ENCODE peak calls at places on chromosomes 12 and 14, in nine cellular contexts. One of them, this sample, is unnamed.

GRCh38 chr14:98171654-98172053 is 1100.3 kb downstream of the BCL11B start:
- DNase-seq in GM12878: no peak
- DNase-seq in uterus: no peak
- DNase-seq in right lobe of liver: no peak
- DNase-seq in A549: no peak
- DNase-seq in IMR-90: no peak
- DNase-seq in breast epithelium: no peak
- DNase-seq in Peyer's patch: no peak
- DNase-seq in body of pancreas: no peak
- DNase-seq in this sample: no peak

GRCh38 chr14:22276913-22277816 is 311.9 kb downstream of the DAD1 start:
- DNase-seq in GM12878: no peak
- DNase-seq in uterus: no peak
- DNase-seq in right lobe of liver: no peak
- DNase-seq in A549: no peak
- DNase-seq in IMR-90: peak
- DNase-seq in breast epithelium: no peak
- DNase-seq in Peyer's patch: no peak
- DNase-seq in body of pancreas: no peak
- DNase-seq in this sample: no peak

GRCh38 chr12:5498081-5498480 is 66.2 kb downstream of the NTF3 start:
- DNase-seq in GM12878: no peak
- DNase-seq in uterus: no peak
- DNase-seq in right lobe of liver: no peak
- DNase-seq in A549: no peak
- DNase-seq in IMR-90: peak
- DNase-seq in breast epithelium: no peak
- DNase-seq in Peyer's patch: no peak
- DNase-seq in body of pancreas: no peak
- DNase-seq in this sample: no peak

GRCh38 chr14:50821471-50822464 is 9.2 kb downstream of the NIN start:
- DNase-seq in GM12878: peak
- DNase-seq in uterus: no peak
- DNase-seq in right lobe of liver: peak
- DNase-seq in A549: no peak
- DNase-seq in IMR-90: no peak
- DNase-seq in breast epithelium: no peak
- DNase-seq in Peyer's patch: peak
- DNase-seq in body of pancreas: no peak
- DNase-seq in this sample: peak

GRCh38 chr12:75996907-75997447 is 34.6 kb downstream of the PHLDA1 start:
- DNase-seq in GM12878: no peak
- DNase-seq in uterus: no peak
- DNase-seq in right lobe of liver: no peak
- DNase-seq in A549: no peak
- DNase-seq in IMR-90: no peak
- DNase-seq in breast epithelium: no peak
- DNase-seq in Peyer's patch: no peak
- DNase-seq in body of pancreas: no peak
- DNase-seq in this sample: no peak

GRCh38 chr12:5434647-5434968 is 2.7 kb downstream of the NTF3 start:
- DNase-seq in GM12878: no peak
- DNase-seq in uterus: no peak
- DNase-seq in right lobe of liver: no peak
- DNase-seq in A549: no peak
- DNase-seq in IMR-90: no peak
- DNase-seq in breast epithelium: no peak
- DNase-seq in Peyer's patch: no peak
- DNase-seq in body of pancreas: no peak
- DNase-seq in this sample: peak

GRCh38 chr14:52873694-52874093 is 77.2 kb downstream of the FERMT2 start:
- DNase-seq in GM12878: no peak
- DNase-seq in uterus: peak
- DNase-seq in right lobe of liver: peak
- DNase-seq in A549: no peak
- DNase-seq in IMR-90: peak
- DNase-seq in breast epithelium: no peak
- DNase-seq in Peyer's patch: no peak
- DNase-seq in body of pancreas: no peak
- DNase-seq in this sample: no peak

GRCh38 chr12:103401421-103401820 is 94.3 kb downstream of the C12orf42 start:
- DNase-seq in GM12878: no peak
- DNase-seq in uterus: no peak
- DNase-seq in right lobe of liver: no peak
- DNase-seq in A549: no peak
- DNase-seq in IMR-90: no peak
- DNase-seq in breast epithelium: no peak
- DNase-seq in Peyer's patch: no peak
- DNase-seq in body of pancreas: no peak
- DNase-seq in this sample: no peak

GRCh38 chr12:108678070-108678730 is 44.5 kb upstream of the SELPLG start:
- DNase-seq in GM12878: no peak
- DNase-seq in uterus: no peak
- DNase-seq in right lobe of liver: no peak
- DNase-seq in A549: no peak
- DNase-seq in IMR-90: no peak
- DNase-seq in breast epithelium: no peak
- DNase-seq in Peyer's patch: no peak
- DNase-seq in body of pancreas: no peak
- DNase-seq in this sample: no peak

GRCh38 chr14:37253905-37254304 is 56.2 kb downstream of the MIPOL1 start:
- DNase-seq in GM12878: no peak
- DNase-seq in uterus: no peak
- DNase-seq in right lobe of liver: no peak
- DNase-seq in A549: no peak
- DNase-seq in IMR-90: peak
- DNase-seq in breast epithelium: no peak
- DNase-seq in Peyer's patch: no peak
- DNase-seq in body of pancreas: no peak
- DNase-seq in this sample: no peak

DNA sequence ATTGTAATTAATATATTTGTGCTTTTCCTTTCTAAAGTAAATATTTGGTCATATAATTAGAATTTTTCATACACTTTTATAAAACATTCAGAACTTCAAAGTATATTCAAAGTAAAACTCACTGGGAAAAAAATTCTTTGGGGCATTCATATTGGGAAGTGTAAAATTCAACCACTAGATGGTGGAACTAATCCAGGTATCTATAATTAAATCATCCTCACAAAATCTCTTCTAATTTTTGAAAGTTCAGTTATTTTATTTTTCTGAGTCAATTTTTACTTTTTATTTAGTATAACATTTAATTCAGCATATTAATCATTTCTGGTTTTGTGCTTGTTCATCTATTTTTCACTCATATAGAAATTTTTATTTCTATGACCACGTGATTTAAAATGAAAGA is 81.0 kb downstream of the NTS start:
- DNase-seq in GM12878: no peak
- DNase-seq in uterus: no peak
- DNase-seq in right lobe of liver: no peak
- DNase-seq in A549: no peak
- DNase-seq in IMR-90: no peak
- DNase-seq in breast epithelium: no peak
- DNase-seq in Peyer's patch: no peak
- DNase-seq in body of pancreas: no peak
- DNase-seq in this sample: no peak
- TF ChIP-seq CTCF in GM12878: no peak
- TF ChIP-seq CTCF in uterus: no peak
- TF ChIP-seq CTCF in right lobe of liver: no peak
- TF ChIP-seq CTCF in A549: peak
- TF ChIP-seq CTCF in IMR-90: peak
- TF ChIP-seq CTCF in breast epithelium: no peak
- TF ChIP-seq CTCF in Peyer's patch: no peak
- TF ChIP-seq CTCF in body of pancreas: no peak
- TF ChIP-seq CTCF in this sample: no peak

DNA sequence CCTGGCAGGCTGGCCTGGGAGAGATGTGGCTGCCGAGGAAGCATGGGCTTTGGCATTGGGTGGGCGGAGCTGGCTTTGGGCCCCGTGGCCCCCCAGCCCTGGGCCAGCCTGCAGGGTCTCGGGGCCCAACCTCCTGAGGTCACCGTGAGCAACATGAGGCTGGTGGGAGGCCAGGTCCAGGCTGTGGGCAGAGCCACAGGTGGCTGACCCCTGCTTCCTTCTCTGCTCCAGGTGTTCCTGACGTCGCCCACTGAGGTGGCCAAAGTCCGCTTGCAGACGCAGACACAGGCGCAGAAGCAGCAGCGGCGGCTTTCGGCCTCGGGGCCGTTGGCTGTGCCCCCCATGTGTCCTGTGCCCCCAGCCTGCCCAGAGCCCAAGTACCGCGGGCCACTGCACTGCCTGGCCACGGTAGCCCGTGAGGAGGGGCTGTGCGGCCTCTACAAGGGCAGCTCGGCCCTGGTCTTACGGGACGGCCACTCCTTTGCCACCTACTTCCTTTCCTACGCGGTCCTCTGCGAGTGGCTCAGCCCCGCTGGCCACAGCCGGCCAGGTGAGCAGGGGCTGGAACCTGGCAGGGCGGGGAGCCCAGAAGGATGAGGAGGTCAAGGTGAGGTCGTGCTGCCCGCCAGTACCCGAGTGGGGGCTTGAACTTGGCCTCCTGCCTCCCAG is 5.5 kb downstream of the SLC25A47 start:
- DNase-seq in GM12878: no peak
- DNase-seq in uterus: no peak
- DNase-seq in right lobe of liver: peak
- DNase-seq in A549: no peak
- DNase-seq in IMR-90: no peak
- DNase-seq in breast epithelium: no peak
- DNase-seq in Peyer's patch: peak
- DNase-seq in body of pancreas: peak
- DNase-seq in this sample: no peak
- TF ChIP-seq POLR2A in GM12878: no peak
- TF ChIP-seq POLR2A in uterus: no peak
- TF ChIP-seq POLR2A in right lobe of liver: peak
- TF ChIP-seq POLR2A in A549: no peak
- TF ChIP-seq POLR2A in IMR-90: no peak
- TF ChIP-seq POLR2A in breast epithelium: no peak
- TF ChIP-seq POLR2A in Peyer's patch: peak
- TF ChIP-seq POLR2A in body of pancreas: peak
- TF ChIP-seq POLR2A in this sample: no peak

DNA sequence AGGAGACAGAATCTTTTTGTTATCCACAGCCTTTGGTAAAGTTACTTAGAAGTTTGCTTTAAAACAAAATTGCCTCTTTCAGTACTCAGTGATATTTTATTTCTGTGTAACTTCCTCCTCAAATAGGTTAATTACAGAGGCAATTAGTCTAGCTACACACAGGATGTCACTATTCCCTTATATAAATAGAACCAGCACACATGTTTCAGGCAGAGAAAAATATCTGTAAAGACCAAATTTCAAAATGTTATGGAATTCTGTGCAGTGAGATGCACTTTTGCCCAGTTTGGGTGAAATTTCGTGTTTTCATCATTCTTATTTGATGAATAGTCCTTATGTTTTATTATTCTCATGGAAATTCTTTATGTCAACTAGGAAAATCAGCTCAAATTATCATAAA is 410.6 kb upstream of the SOX5 start:
- DNase-seq in GM12878: no peak
- DNase-seq in uterus: no peak
- DNase-seq in right lobe of liver: no peak
- DNase-seq in A549: no peak
- DNase-seq in IMR-90: peak
- DNase-seq in breast epithelium: no peak
- DNase-seq in Peyer's patch: no peak
- DNase-seq in body of pancreas: no peak
- DNase-seq in this sample: no peak
- TF ChIP-seq CTCF in GM12878: no peak
- TF ChIP-seq CTCF in uterus: no peak
- TF ChIP-seq CTCF in right lobe of liver: no peak
- TF ChIP-seq CTCF in A549: no peak
- TF ChIP-seq CTCF in IMR-90: peak
- TF ChIP-seq CTCF in breast epithelium: no peak
- TF ChIP-seq CTCF in Peyer's patch: no peak
- TF ChIP-seq CTCF in body of pancreas: no peak
- TF ChIP-seq CTCF in this sample: no peak

GRCh38 chr12:54285150-54286041 is 4.9 kb downstream of the HNRNPA1 start:
- DNase-seq in GM12878: no peak
- DNase-seq in uterus: no peak
- DNase-seq in right lobe of liver: no peak
- DNase-seq in A549: no peak
- DNase-seq in IMR-90: no peak
- DNase-seq in breast epithelium: no peak
- DNase-seq in Peyer's patch: no peak
- DNase-seq in body of pancreas: no peak
- DNase-seq in this sample: no peak

GRCh38 chr12:54286042-54286931 is 5.8 kb downstream of the HNRNPA1 start:
- DNase-seq in GM12878: no peak
- DNase-seq in uterus: no peak
- DNase-seq in right lobe of liver: no peak
- DNase-seq in A549: no peak
- DNase-seq in IMR-90: no peak
- DNase-seq in breast epithelium: no peak
- DNase-seq in Peyer's patch: no peak
- DNase-seq in body of pancreas: no peak
- DNase-seq in this sample: no peak

GRCh38 chr12:54292083-54292930 is 8.5 kb downstream of the NFE2 start:
- DNase-seq in GM12878: no peak
- DNase-seq in uterus: no peak
- DNase-seq in right lobe of liver: peak
- DNase-seq in A549: no peak
- DNase-seq in IMR-90: no peak
- DNase-seq in breast epithelium: no peak
- DNase-seq in Peyer's patch: no peak
- DNase-seq in body of pancreas: no peak
- DNase-seq in this sample: no peak

GRCh38 chr12:54282949-54283593 is 2.5 kb downstream of the HNRNPA1 start:
- DNase-seq in GM12878: no peak
- DNase-seq in uterus: no peak
- DNase-seq in right lobe of liver: no peak
- DNase-seq in A549: no peak
- DNase-seq in IMR-90: no peak
- DNase-seq in breast epithelium: no peak
- DNase-seq in Peyer's patch: no peak
- DNase-seq in body of pancreas: no peak
- DNase-seq in this sample: no peak

DNA sequence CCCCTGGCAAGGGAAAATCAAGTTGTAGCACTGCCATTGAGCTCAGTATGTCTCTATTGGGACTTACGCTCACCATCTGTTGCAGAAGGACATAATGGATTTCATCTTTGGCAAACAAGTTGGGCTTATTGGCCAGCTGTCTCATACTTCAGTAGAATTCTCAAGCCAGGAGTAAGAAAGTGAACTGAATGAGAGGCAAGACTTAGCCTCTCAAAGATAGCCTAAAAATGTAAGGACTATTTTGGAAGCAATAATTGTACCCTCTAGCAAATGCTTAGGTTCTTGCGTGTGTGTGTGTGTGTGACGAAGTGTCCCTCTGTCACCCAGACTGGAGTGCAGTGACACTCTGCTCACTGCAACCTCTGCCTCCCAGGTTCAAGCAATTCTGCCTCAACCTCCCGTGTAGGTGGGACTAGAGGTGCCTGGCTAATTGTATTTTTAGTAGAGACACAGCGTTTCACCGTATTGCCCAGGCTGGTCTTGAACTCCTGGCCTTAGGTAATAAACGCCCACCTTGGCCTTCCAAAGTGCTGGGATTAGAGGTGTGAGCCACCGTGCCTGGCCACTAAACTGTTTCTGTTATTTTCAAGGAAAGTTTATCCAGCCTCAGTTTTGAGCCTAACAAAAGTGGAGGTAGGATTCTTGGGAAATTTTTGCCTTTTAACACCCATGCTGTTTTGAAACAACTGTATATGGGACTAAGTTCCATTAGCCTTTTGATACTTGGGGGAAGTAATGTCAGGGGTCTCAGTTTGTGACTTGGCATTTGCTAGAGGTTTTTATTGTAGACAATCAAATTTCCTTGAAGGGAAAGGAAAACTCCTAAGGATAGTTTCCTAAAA is 7.0 kb downstream of the HNRNPA1 start:
- DNase-seq in GM12878: no peak
- DNase-seq in uterus: no peak
- DNase-seq in right lobe of liver: no peak
- DNase-seq in A549: no peak
- DNase-seq in IMR-90: no peak
- DNase-seq in breast epithelium: no peak
- DNase-seq in Peyer's patch: no peak
- DNase-seq in body of pancreas: no peak
- DNase-seq in this sample: no peak
- TF ChIP-seq POLR2A in GM12878: peak
- TF ChIP-seq POLR2A in uterus: no peak
- TF ChIP-seq POLR2A in right lobe of liver: no peak
- TF ChIP-seq POLR2A in A549: no peak
- TF ChIP-seq POLR2A in IMR-90: no peak
- TF ChIP-seq POLR2A in breast epithelium: no peak
- TF ChIP-seq POLR2A in Peyer's patch: no peak
- TF ChIP-seq POLR2A in body of pancreas: peak
- TF ChIP-seq POLR2A in this sample: no peak

This sample was measured in lower leg skin.